ENCODE peak calls at places on chromosome 19, in five cellular contexts. F is colonic mucosa; T is Peyer's patch; A is AG04450; P is CD8-positive, alpha-beta memory T cell. D is an unnamed sample.

GRCh38 chr19:19201697-19202630 is 1.2 kb downstream of the NR2C2AP start:
- DNase-seq in A (no peak), T (no peak), P (no peak), F (no peak), D (no peak)

GRCh38 chr19:46926201-46927071 is 65.6 kb downstream of the ARHGAP35 start:
- DNase-seq in F (no peak), P (no peak), A (no peak), T (no peak), D (no peak)

GRCh38 chr19:16670291-16670690 is 9.4 kb downstream of the TMEM38A start:
- DNase-seq in F (no peak), P (no peak), T (no peak), A (no peak), D (no peak)

GRCh38 chr19:17686592-17687042 is 1.5 kb downstream of the UNC13A start:
- DNase-seq in F (peak), A (no peak), T (no peak), P (no peak), D (no peak)

GRCh38 chr19:56608274-56608964 is 13.3 kb downstream of the ZNF71 start:
- DNase-seq in F (no peak), P (no peak), A (no peak), T (no peak), D (no peak)

GRCh38 chr19:17402982-17403855 is 2.2 kb downstream of the BST2 start:
- DNase-seq in F (no peak), P (no peak), A (no peak), T (peak), D (no peak)

GRCh38 chr19:41886761-41887710 is 4.1 kb downstream of the ARHGEF1 start:
- DNase-seq in A (no peak), P (peak), F (no peak), T (peak), D (no peak)

GRCh38 chr19:9498183-9498902 is at the start of gene ZNF560:
- DNase-seq in F (no peak), A (no peak), P (no peak), T (no peak), D (no peak)

GRCh38 chr19:342801-343421 is 1.7 kb downstream of the MIER2 start:
- DNase-seq in T (no peak), A (peak), F (peak), P (no peak), D (peak)

GRCh38 chr19:15042003-15042402 is 7.3 kb upstream of the CASP14 start:
- DNase-seq in A (no peak), P (no peak), F (no peak), T (no peak), D (no peak)

GRCh38 chr19:57171551-57172081 is 4.3 kb upstream of the DUXA start:
- DNase-seq in F (peak), P (peak), A (no peak), T (no peak), D (no peak)

GRCh38 chr19:10431254-10431942 is 11.1 kb downstream of the PDE4A start:
- DNase-seq in F (peak), A (no peak), P (peak), T (peak), D (peak)

GRCh38 chr19:21593934-21594844 is 88.8 kb downstream of the ZNF429 start:
- DNase-seq in T (no peak), A (no peak), F (no peak), P (no peak), D (no peak)

GRCh38 chr19:1399079-1399478 is 2.3 kb downstream of the GAMT start:
- DNase-seq in P (no peak), A (no peak), F (no peak), T (no peak), D (no peak)

GRCh38 chr19:6721113-6721474 is 644 bp upstream of the C3 start:
- DNase-seq in T (no peak), A (no peak), F (no peak), P (no peak), D (no peak)

GRCh38 chr19:6721773-6722172 is 1.3 kb upstream of the C3 start:
- DNase-seq in F (no peak), A (no peak), T (no peak), P (no peak), D (no peak)

GRCh38 chr19:6719992-6720368 is 470 bp downstream of the C3 start:
- DNase-seq in T (no peak), F (no peak), A (no peak), P (no peak), D (no peak)

GRCh38 chr19:6719540-6719861 is 949 bp downstream of the C3 start:
- DNase-seq in A (no peak), P (no peak), T (no peak), F (no peak), D (no peak)

DNA sequence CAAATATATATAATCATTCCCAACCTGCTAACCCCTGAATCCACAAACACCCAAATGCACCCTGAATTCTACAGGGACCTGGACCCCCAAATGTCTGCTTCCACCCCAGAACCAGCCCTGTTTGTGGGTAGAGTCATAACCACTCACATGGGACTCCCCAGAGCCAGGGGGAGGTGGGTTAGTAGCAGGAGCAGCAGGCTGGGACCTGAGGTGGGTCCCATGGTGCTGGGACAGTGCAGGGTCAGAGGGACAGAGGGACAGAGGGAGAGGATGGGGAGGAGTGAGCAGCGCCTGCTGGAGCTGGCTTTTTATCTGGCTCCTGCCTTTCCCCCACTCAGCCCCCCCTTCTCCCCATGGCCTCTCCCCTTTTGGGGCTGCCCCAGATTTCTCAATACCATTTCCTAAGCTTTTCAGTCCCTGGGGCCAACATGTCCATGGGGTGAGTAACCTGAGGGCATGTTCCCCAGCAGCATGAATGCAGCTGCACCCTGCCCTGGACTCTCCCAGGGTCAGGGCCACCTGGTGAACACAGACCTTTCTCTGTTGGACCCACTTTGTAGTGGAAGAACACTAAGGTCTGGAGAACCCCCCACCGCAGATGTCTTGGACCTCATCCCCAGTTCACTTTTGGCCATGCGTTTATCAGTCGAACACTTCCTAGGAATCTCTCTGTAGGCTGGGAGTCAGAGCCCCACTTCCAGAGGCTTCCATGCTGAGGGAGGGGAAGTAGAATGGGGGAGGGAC is at the start of gene C3:
- DNase-seq in A (no peak), F (no peak), T (no peak), P (no peak), D (peak)
- H3K4me3 ChIP-seq in A (no peak), F (peak), T (peak), P (no peak), D (peak)

GRCh38 chr19:52943134-52943883 is 19.4 kb downstream of the ZNF816 start:
- DNase-seq in F (no peak), A (no peak), T (no peak), P (no peak), D (no peak)
- H3K27ac ChIP-seq in F (peak), A (peak), T (peak), P (peak), D (peak)

GRCh38 chr19:4368128-4368820 is 24.9 kb downstream of the MPND start:
- DNase-seq in A (no peak), T (peak), F (no peak), P (no peak), D (no peak)
- H3K4me3 ChIP-seq in A (no peak), T (no peak), F (no peak), P (no peak), D (no peak)

DNA sequence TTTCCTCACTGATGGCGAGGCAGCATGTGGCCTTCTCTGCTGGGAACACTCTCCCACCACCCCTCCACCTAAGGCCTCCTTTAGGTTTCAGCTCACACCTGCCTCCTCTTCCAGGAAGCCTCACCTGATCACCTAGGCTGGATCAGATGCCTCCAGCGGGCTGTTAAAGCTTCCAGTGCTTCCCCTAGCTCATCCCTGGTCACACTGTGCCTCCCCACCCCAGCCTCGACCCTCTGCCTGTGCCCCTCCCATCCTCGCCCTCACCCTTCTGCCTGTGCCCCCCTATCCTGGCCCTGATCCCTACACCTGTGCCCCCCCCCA is 33.8 kb downstream of the MAP4K1 start:
- DNase-seq in A (no peak), F (no peak), P (no peak), T (no peak), D (no peak)
- H3K27ac ChIP-seq in A (no peak), F (no peak), P (no peak), T (no peak), D (no peak)

GRCh38 chr19:35931161-35931873 is 4.9 kb upstream of the LRFN3 start:
- DNase-seq in A (peak), T (peak), P (peak), F (peak), D (peak)
- H3K4me3 ChIP-seq in A (peak), T (peak), P (peak), F (no peak), D (peak)

D was measured in upper lobe of right lung.